ENCODE peak calls at places on chromosomes 4 and X, in nine cellular contexts. G is lower lobe of right lung, W is fibroblast of lung, L is HCT116, Z is bronchial epithelial cell, M is OCI-LY7, C is Peyer's patch, X is brain microvascular endothelial cell, E is stomach. B is an unnamed sample.
A peak's percentile ranks its signal among the peaks of the same experiment; 100 is the strongest.

GRCh38 chr4:37981425-37981824 is 21.2 kb downstream of the PTTG2 start:
- DNase-seq in G (no peak), W (no peak), L (no peak), Z (no peak), M (no peak), C (no peak), X (no peak), E (no peak), B (no peak)

GRCh38 chr4:102438873-102439614 is 62.1 kb upstream of the NFKB1 start:
- DNase-seq in G (no peak), W (peak; percentile 96), L (no peak), Z (peak; percentile 96), M (no peak), C (no peak), X (peak; percentile 83), E (no peak), B (peak; percentile 94)

GRCh38 chr4:71765349-71765748 is 18.5 kb downstream of the GC start:
- DNase-seq in G (no peak), W (peak; percentile 2), L (no peak), Z (no peak), M (no peak), C (no peak), X (no peak), E (no peak), B (no peak)

GRCh38 chr4:25057299-25057698 is 26.6 kb upstream of the LGI2 start:
- DNase-seq in G (no peak), W (no peak), L (no peak), Z (no peak), M (no peak), C (no peak), X (no peak), E (no peak), B (no peak)

GRCh38 chr4:156790866-156791265 is 180.7 kb downstream of the PDGFC start:
- DNase-seq in G (no peak), W (peak; percentile 83), L (no peak), Z (no peak), M (no peak), C (no peak), X (peak; percentile 59), E (no peak), B (peak; percentile 64)

GRCh38 chr4:105058177-105058812 is 88.4 kb upstream of the TET2 start:
- DNase-seq in G (no peak), W (peak; percentile 36), L (peak; percentile 12), Z (peak; percentile 92), M (no peak), C (no peak), X (peak; percentile 17), E (no peak), B (peak; percentile 2)

GRCh38 chrX:106672527-106672926 is 54.0 kb upstream of the RNF128 start:
- DNase-seq in G (no peak), W (no peak), L (no peak), Z (peak; percentile 96), M (no peak), C (no peak), X (no peak), E (no peak), B (no peak)

GRCh38 chr4:118586357-118586790 is 98.8 kb upstream of the METTL14 start:
- DNase-seq in G (no peak), W (peak; percentile 36), L (no peak), Z (no peak), M (no peak), C (no peak), X (no peak), E (no peak), B (no peak)

GRCh38 chrX:30735839-30736238 is 82.6 kb downstream of the GK start:
- DNase-seq in G (peak; percentile 52), W (peak; percentile 60), L (peak; percentile 39), Z (peak; percentile 50), M (peak; percentile 69), C (peak; percentile 56), X (peak; percentile 61), E (peak; percentile 64), B (peak; percentile 20)
- TF ChIP-seq CTCF in G (peak; percentile 52), W (peak; percentile 63), L (peak; percentile 74), Z (peak; percentile 73), M (peak; percentile 84), C (peak; percentile 16), X (peak; percentile 73), E (peak; percentile 11), B (peak; percentile 59)

GRCh38 chrX:39377171-39377570 is 575.9 kb downstream of the MID1IP1 start:
- DNase-seq in G (no peak), W (no peak), L (no peak), Z (no peak), M (no peak), C (no peak), X (no peak), E (no peak), B (no peak)

GRCh38 chrX:39381446-39381845 is 580.2 kb downstream of the MID1IP1 start:
- DNase-seq in G (no peak), W (peak; percentile 2), L (no peak), Z (no peak), M (no peak), C (no peak), X (no peak), E (no peak), B (no peak)

GRCh38 chrX:39372126-39372525 is 570.9 kb downstream of the MID1IP1 start:
- DNase-seq in G (no peak), W (no peak), L (no peak), Z (no peak), M (no peak), C (no peak), X (no peak), E (no peak), B (no peak)

GRCh38 chrX:39377773-39378172 is 576.5 kb downstream of the MID1IP1 start:
- DNase-seq in G (no peak), W (no peak), L (no peak), Z (no peak), M (no peak), C (no peak), X (no peak), E (no peak), B (no peak)
- H3K4me3 ChIP-seq in G (no peak overlapping the region), W (no peak overlapping the region), L (no peak overlapping the region), Z (no peak overlapping the region), M (no peak overlapping the region), C (no peak overlapping the region), X (no peak overlapping the region), E (no peak overlapping the region), B (no peak overlapping the region)

GRCh38 chr4:67721770-67722597 is 21.0 kb upstream of the UBA6 start:
- DNase-seq in G (no peak), W (peak; percentile 26), L (peak; percentile 68), Z (peak; percentile 96), M (no peak), C (no peak), X (peak; percentile 53), E (no peak), B (peak; percentile 50)

GRCh38 chr4:67725981-67726380 is 25.0 kb upstream of the UBA6 start:
- DNase-seq in G (no peak), W (no peak), L (no peak), Z (peak; percentile 77), M (no peak), C (no peak), X (peak; percentile 53), E (no peak), B (no peak)

GRCh38 chr4:67725132-67725531 is 24.2 kb upstream of the UBA6 start:
- DNase-seq in G (no peak), W (no peak), L (no peak), Z (peak; percentile 96), M (no peak), C (no peak), X (no peak), E (no peak), B (peak; percentile 15)

GRCh38 chr4:67721317-67721769 is 20.4 kb upstream of the UBA6 start:
- DNase-seq in G (no peak), W (no peak), L (no peak), Z (no peak), M (no peak), C (no peak), X (no peak), E (no peak), B (no peak)

GRCh38 chr4:67723949-67724348 is 23.0 kb upstream of the UBA6 start:
- DNase-seq in G (no peak), W (no peak), L (no peak), Z (no peak), M (no peak), C (no peak), X (no peak), E (no peak), B (no peak)
- TF ChIP-seq CTCF in G (no peak), W (no peak), L (peak; percentile 46), Z (peak; percentile 20), M (peak; percentile 11), C (no peak), X (peak; percentile 19), E (no peak), B (peak; percentile 8)

GRCh38 chrX:70436380-70436779 is 8.3 kb upstream of the DLG3 start:
- DNase-seq in G (no peak), W (no peak), L (no peak), Z (no peak), M (peak; percentile 25), C (no peak), X (no peak), E (no peak), B (peak; percentile 20)

GRCh38 chrX:70433848-70434351 is 10.7 kb upstream of the DLG3 start:
- DNase-seq in G (peak; percentile 82), W (peak; percentile 49), L (peak; percentile 49), Z (peak; percentile 28), M (peak; percentile 78), C (peak; percentile 71), X (no peak), E (peak; percentile 82), B (peak; percentile 77)

GRCh38 chrX:70432936-70433847 is 10.1 kb downstream of the GDPD2 start:
- DNase-seq in G (no peak), W (no peak), L (no peak), Z (no peak), M (no peak), C (no peak), X (no peak), E (no peak), B (no peak)

GRCh38 chrX:70434352-70434866 is 10.2 kb upstream of the DLG3 start:
- DNase-seq in G (peak; percentile 87), W (peak; percentile 73), L (peak; percentile 72), Z (peak; percentile 63), M (peak; percentile 79), C (peak; percentile 85), X (peak; percentile 81), E (peak; percentile 87), B (peak; percentile 74)

DNA sequence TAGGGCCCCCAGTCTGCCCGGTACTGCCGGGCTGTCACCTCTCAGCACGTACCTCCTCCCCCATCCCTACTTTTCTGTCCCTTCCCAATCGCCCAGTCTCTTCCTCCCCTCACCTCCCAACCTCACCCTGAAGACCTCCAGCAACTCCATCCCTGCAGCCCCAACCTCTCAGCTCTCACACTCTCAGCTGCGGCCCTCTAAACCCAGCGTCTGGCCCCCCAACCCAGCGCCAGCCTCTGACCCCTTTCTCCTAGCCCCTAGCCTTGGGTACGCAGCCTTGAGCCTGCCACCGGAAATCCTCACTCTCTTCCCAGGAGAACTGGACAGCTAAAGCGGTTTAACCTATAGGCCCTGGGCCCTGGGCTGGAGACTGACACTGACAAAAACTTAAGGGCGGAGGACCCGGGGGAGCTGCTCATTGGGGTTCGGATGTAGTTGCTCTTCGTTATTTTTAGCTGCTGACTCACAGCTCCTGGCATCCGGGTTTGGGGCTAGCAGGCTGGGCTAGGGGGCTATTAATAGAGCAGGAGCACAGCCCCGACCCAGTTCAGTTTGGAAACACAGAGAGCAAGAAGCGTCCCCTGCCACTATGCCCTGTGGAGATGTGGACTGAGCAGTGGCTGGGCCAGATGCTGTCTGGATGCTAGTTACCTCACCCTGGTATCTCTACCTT is 9.6 kb upstream of the DLG3 start:
- DNase-seq in G (no peak), W (peak; percentile 48), L (no peak), Z (no peak), M (no peak), C (peak; percentile 16), X (no peak), E (peak; percentile 24), B (no peak)
- H3K4me3 ChIP-seq in G (peak overlapping the region; percentile 71), W (peak overlapping the region; percentile 46), L (peak overlapping the region; percentile 59), Z (peak overlapping the region; percentile 65), M (peak overlapping the region; percentile 77), C (peak overlapping the region; percentile 59), X (peak overlapping the region; percentile 74), E (peak overlapping the region; percentile 60), B (peak overlapping the region; percentile 88)

B was measured in foreskin fibroblast.